ENCODE peak calls at places on chromosomes 1 and 21, in five cellular contexts. X is MM.1S, B is neural progenitor cell, M is keratinocyte, F is HCT116. K is an unnamed sample.
A peak's percentile ranks its signal among the peaks of the same experiment; 100 is the strongest.

GRCh38 chr1:39538531-39539251 is 37.9 kb downstream of the PABPC4 start:
- DNase-seq in B (no peak), F (no peak), X (no peak), M (no peak), K (no peak)

GRCh38 chr1:182671779-182672486 is 12.5 kb downstream of the RGS8 start:
- DNase-seq in B (peak; percentile 45), X (no peak), M (no peak), F (no peak), K (no peak)

GRCh38 chr1:11397151-11397902 is 81.6 kb upstream of the DISP3 start:
- DNase-seq in B (no peak), X (no peak), F (no peak), M (no peak), K (no peak)

GRCh38 chr1:165942062-165942461 is 114.6 kb downstream of the UCK2 start:
- DNase-seq in M (no peak), X (no peak), F (no peak), B (peak; percentile 83), K (no peak)

GRCh38 chr1:23790696-23791433 is at the start of gene LYPLA2:
- DNase-seq in F (peak; percentile 75), X (peak; percentile 84), B (peak; percentile 92), M (no peak), K (peak; percentile 91)

GRCh38 chr21:36579898-36580297 is 100.0 kb upstream of the CLDN14 start:
- DNase-seq in M (no peak), X (no peak), F (no peak), B (no peak), K (no peak)

GRCh38 chr1:154961207-154961496 is 430 bp downstream of the PYGO2 start:
- DNase-seq in B (no peak), M (no peak), X (no peak), F (no peak), K (peak; percentile 84)

GRCh38 chr1:156556354-156556753 is 16.0 kb downstream of the IQGAP3 start:
- DNase-seq in F (no peak), B (no peak), X (no peak), M (no peak), K (no peak)

GRCh38 chr1:108327534-108328462 is 83.9 kb upstream of the NBPF4 start:
- DNase-seq in M (no peak), B (peak; percentile 56), X (no peak), F (peak; percentile 13), K (no peak)

GRCh38 chr21:23936224-23936623 is 1671.1 kb downstream of the MRPL39 start:
- DNase-seq in M (no peak), F (no peak), B (peak; percentile 5), X (peak; percentile 27), K (peak; percentile 25)

GRCh38 chr1:91827094-91828006 is 58.6 kb downstream of the TGFBR3 start:
- DNase-seq in F (no peak), X (no peak), B (no peak), M (no peak), K (no peak)

GRCh38 chr1:44605904-44606615 is 68.2 kb downstream of the TMEM53 start:
- DNase-seq in M (no peak), X (no peak), F (no peak), B (no peak), K (no peak)

GRCh38 chr1:3821004-3821933 is 25.0 kb upstream of the LRRC47 start:
- DNase-seq in B (no peak), M (no peak), F (no peak), X (no peak), K (no peak)

GRCh38 chr21:45279446-45280177 is 8.1 kb downstream of the POFUT2 start:
- DNase-seq in F (no peak), B (no peak), X (no peak), M (no peak), K (no peak)

GRCh38 chr1:31788825-31789256 is 24.7 kb upstream of the ADGRB2 start:
- DNase-seq in F (no peak), M (no peak), B (no peak), X (no peak), K (no peak)

GRCh38 chr1:207996632-207997031 is 85.7 kb upstream of the CD34 start:
- DNase-seq in B (no peak), M (no peak), F (no peak), X (no peak), K (no peak)

GRCh38 chr1:233240839-233241682 is 54.5 kb downstream of the PCNX2 start:
- DNase-seq in X (no peak), F (no peak), M (no peak), B (peak; percentile 73), K (peak; percentile 41)

GRCh38 chr1:8397511-8397910 is 79.6 kb downstream of the SLC45A1 start:
- DNase-seq in B (no peak), F (no peak), X (peak; percentile 53), M (no peak), K (peak; percentile 15)

GRCh38 chr1:6037338-6037762 is 8.3 kb upstream of the KCNAB2 start:
- DNase-seq in X (no peak), F (no peak), B (no peak), M (no peak), K (peak; percentile 82)

GRCh38 chr1:40187399-40187798 is 26.2 kb downstream of the RLF start:
- DNase-seq in F (no peak), X (no peak), M (no peak), B (no peak), K (no peak)

GRCh38 chr1:152037920-152038658 is 1.3 kb upstream of the S100A11 start:
- DNase-seq in B (no peak), F (no peak), M (no peak), X (peak; percentile 98), K (no peak)

GRCh38 chr21:15207635-15208370 is 143.0 kb upstream of the NRIP1 start:
- DNase-seq in F (no peak), B (no peak), M (no peak), X (no peak), K (no peak)

GRCh38 chr21:45543710-45544448 is 1.6 kb upstream of the SLC19A1 start:
- DNase-seq in X (no peak), F (no peak), B (no peak), M (no peak), K (peak; percentile 8)

GRCh38 chr1:195851804-195852203 is 756.4 kb downstream of the KCNT2 start:
- DNase-seq in F (no peak), M (no peak), B (no peak), X (no peak), K (no peak)
- H3K4me1 ChIP-seq in F (no peaks in the 10 kb centered on the region), M (no peaks in the 10 kb centered on the region), B (peaks cover 7% of the 10 kb centered on the region), X (no peaks in the 10 kb centered on the region), K (no peaks in the 10 kb centered on the region)

GRCh38 chr1:17540255-17541001 is 930 bp downstream of the ARHGEF10L start:
- DNase-seq in X (no peak), F (no peak), B (peak; percentile 87), M (no peak), K (no peak)

GRCh38 chr1:17538428-17539130 is 919 bp upstream of the ARHGEF10L start:
- DNase-seq in M (no peak), F (no peak), X (no peak), B (peak; percentile 94), K (no peak)

GRCh38 chr1:17539202-17539525 is 334 bp upstream of the ARHGEF10L start:
- DNase-seq in F (no peak), X (no peak), B (no peak), M (no peak), K (no peak)

GRCh38 chr1:17538010-17538409 is 1.5 kb upstream of the ARHGEF10L start:
- DNase-seq in F (no peak), X (no peak), M (no peak), B (no peak), K (no peak)

GRCh38 chr1:17539526-17540254 is at the start of gene ARHGEF10L:
- DNase-seq in B (peak; percentile 74), F (no peak), M (no peak), X (no peak), K (no peak)
- TF ChIP-seq EZH2 in B (no peak), F (no peak), M (no peak), X (no peak), K (no peak)

GRCh38 chr1:42963378-42964005 is 4.8 kb upstream of the SLC2A1 start:
- DNase-seq in M (no peak), B (no peak), X (no peak), F (no peak), K (no peak)
- H3K4me1 ChIP-seq in M (peaks cover 62% of the 10 kb centered on the region), B (peaks cover 41% of the 10 kb centered on the region), X (peaks cover 9% of the 10 kb centered on the region), F (peaks cover 61% of the 10 kb centered on the region), K (peaks cover 7% of the 10 kb centered on the region)

GRCh38 chr1:94955767-94956632 is 29.1 kb upstream of the CNN3 start:
- DNase-seq in M (no peak), X (no peak), B (no peak), F (no peak), K (no peak)
- TF ChIP-seq EZH2 in M (no peak), X (no peak), B (no peak), F (no peak), K (no peak)

DNA sequence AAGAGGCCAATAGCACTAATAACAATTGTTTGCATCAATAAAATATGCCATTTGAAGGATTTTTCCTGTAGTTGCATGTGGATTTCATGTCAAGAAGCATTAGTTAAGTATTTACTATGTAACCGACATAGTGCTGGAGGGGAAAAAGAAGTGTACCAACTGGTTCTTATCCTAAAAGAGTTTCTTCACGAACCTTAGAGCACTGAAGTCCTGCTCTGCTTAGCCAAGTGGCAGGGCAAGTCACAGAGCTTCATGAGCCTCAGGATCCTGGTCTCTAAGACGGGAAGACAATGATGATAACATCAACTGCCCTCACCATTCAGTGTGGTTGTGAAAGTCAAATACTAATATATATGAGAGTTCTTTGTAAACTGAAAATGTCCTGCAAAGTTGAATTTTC is 14.1 kb downstream of the KIAA0040 start:
- DNase-seq in X (no peak), B (no peak), M (no peak), F (no peak), K (no peak)
- H3K4me1 ChIP-seq in X (peaks cover 16% of the 10 kb centered on the region), B (no peaks in the 10 kb centered on the region), M (peaks cover 46% of the 10 kb centered on the region), F (peaks cover 20% of the 10 kb centered on the region), K (no peaks in the 10 kb centered on the region)

DNA sequence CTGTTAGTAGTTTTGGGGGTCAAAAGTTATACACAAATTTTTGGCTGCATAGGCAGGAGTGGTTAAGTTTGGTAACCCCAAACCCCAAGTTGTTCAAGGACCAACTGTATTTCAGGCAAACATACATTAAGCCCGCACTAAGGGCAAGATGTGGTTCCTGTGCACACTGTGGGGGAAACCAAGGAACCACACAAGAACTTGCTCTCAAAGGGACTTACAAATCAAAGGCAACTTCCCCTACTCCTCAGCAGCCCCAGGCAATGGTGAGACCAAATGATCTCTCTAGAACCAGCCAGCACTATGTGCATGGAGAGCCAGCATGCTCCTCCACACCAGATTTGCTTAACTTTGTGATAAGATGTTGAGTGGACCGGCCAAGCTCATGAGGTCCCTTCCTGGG is 35.3 kb downstream of the PACC1 start:
- DNase-seq in B (no peak), M (no peak), F (no peak), X (no peak), K (no peak)
- TF ChIP-seq EZH2 in B (no peak), M (no peak), F (no peak), X (no peak), K (no peak)

DNA sequence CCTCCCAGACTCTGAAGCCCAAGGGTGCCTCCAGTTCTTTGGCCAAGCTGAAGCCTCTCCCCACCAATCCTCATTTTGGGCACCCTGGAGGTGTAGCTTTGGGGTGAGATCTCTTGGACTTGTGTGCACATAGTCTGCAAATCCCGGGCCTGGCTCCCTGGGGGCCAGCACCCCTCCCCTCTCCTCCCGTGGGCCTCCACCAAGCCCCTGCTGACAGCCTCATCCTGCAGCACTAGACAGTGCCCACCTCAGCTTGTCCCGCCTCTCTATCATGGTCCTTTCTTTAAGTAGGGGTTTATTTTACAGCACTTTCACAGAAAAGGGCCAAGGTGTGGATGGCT is 3.2 kb downstream of the GJC2 start:
- DNase-seq in B (no peak), X (no peak), M (no peak), F (no peak), K (no peak)
- H3K4me1 ChIP-seq in B (peaks cover 14% of the 10 kb centered on the region), X (no peaks in the 10 kb centered on the region), M (peaks cover 46% of the 10 kb centered on the region), F (peaks cover 11% of the 10 kb centered on the region), K (no peaks in the 10 kb centered on the region)

GRCh38 chr1:159799446-159799985 is 2.6 kb upstream of the FCRL6 start:
- DNase-seq in B (no peak), F (no peak), M (no peak), X (no peak), K (no peak)
- TF ChIP-seq EZH2 in B (no peak), F (no peak), M (no peak), X (no peak), K (no peak)

K was measured in DND-41.